ENCODE peak calls at places on chromosomes 4 and X, in four cellular contexts. One of them, this sample, is unnamed.
A peak's percentile ranks its signal among the peaks of the same experiment; 100 is the strongest.

GRCh38 chr4:54937501-54937900 is 187.9 kb downstream of the KDR start:
- DNase-seq in A172: no peak
- DNase-seq in stimulated activated CD4-positive, alpha-beta T cell treated with anti-CD3 and anti-CD28 coated beads, Interleukin-4, amount 100 ng/mL, for 24 hours: no peak
- DNase-seq in Peyer's patch: no peak
- DNase-seq in this sample: no peak

GRCh38 chr4:186693159-186693815 is 30.4 kb downstream of the FAT1 start:
- DNase-seq in Peyer's patch: no peak
- DNase-seq in A172: peak; percentile 91
- DNase-seq in stimulated activated CD4-positive, alpha-beta T cell treated with anti-CD3 and anti-CD28 coated beads, Interleukin-4, amount 100 ng/mL, for 24 hours: no peak
- DNase-seq in this sample: no peak

GRCh38 chr4:151314509-151314908 is 10.9 kb downstream of the SH3D19 start:
- DNase-seq in A172: no peak
- DNase-seq in stimulated activated CD4-positive, alpha-beta T cell treated with anti-CD3 and anti-CD28 coated beads, Interleukin-4, amount 100 ng/mL, for 24 hours: no peak
- DNase-seq in Peyer's patch: no peak
- DNase-seq in this sample: no peak

GRCh38 chrX:45722471-45722870 is 521.8 kb upstream of the DIPK2B start:
- DNase-seq in A172: no peak
- DNase-seq in Peyer's patch: no peak
- DNase-seq in stimulated activated CD4-positive, alpha-beta T cell treated with anti-CD3 and anti-CD28 coated beads, Interleukin-4, amount 100 ng/mL, for 24 hours: no peak
- DNase-seq in this sample: no peak

GRCh38 chrX:123159403-123159802 is 24.7 kb upstream of the GRIA3 start:
- DNase-seq in A172: no peak
- DNase-seq in Peyer's patch: no peak
- DNase-seq in stimulated activated CD4-positive, alpha-beta T cell treated with anti-CD3 and anti-CD28 coated beads, Interleukin-4, amount 100 ng/mL, for 24 hours: no peak
- DNase-seq in this sample: no peak

GRCh38 chrX:114619874-114620273 is 36.0 kb downstream of the HTR2C start:
- DNase-seq in Peyer's patch: no peak
- DNase-seq in A172: no peak
- DNase-seq in stimulated activated CD4-positive, alpha-beta T cell treated with anti-CD3 and anti-CD28 coated beads, Interleukin-4, amount 100 ng/mL, for 24 hours: no peak
- DNase-seq in this sample: no peak

GRCh38 chrX:33188286-33188685 is 23.1 kb downstream of the DMD start:
- DNase-seq in A172: no peak
- DNase-seq in stimulated activated CD4-positive, alpha-beta T cell treated with anti-CD3 and anti-CD28 coated beads, Interleukin-4, amount 100 ng/mL, for 24 hours: no peak
- DNase-seq in Peyer's patch: no peak
- DNase-seq in this sample: no peak

GRCh38 chr4:9921326-9921725 is 100.0 kb downstream of the SLC2A9 start:
- DNase-seq in A172: no peak
- DNase-seq in Peyer's patch: no peak
- DNase-seq in stimulated activated CD4-positive, alpha-beta T cell treated with anti-CD3 and anti-CD28 coated beads, Interleukin-4, amount 100 ng/mL, for 24 hours: no peak
- DNase-seq in this sample: no peak

GRCh38 chr4:6207602-6208001 is 7.3 kb upstream of the JAKMIP1 start:
- DNase-seq in A172: no peak
- DNase-seq in Peyer's patch: no peak
- DNase-seq in stimulated activated CD4-positive, alpha-beta T cell treated with anti-CD3 and anti-CD28 coated beads, Interleukin-4, amount 100 ng/mL, for 24 hours: no peak
- DNase-seq in this sample: no peak

GRCh38 chr4:118905546-118905945 is 16.9 kb downstream of the SYNPO2 start:
- DNase-seq in stimulated activated CD4-positive, alpha-beta T cell treated with anti-CD3 and anti-CD28 coated beads, Interleukin-4, amount 100 ng/mL, for 24 hours: no peak
- DNase-seq in Peyer's patch: no peak
- DNase-seq in A172: peak; percentile 13
- DNase-seq in this sample: no peak

GRCh38 chrX:93422693-93423092 is 250.7 kb downstream of the NAP1L3 start:
- DNase-seq in A172: no peak
- DNase-seq in stimulated activated CD4-positive, alpha-beta T cell treated with anti-CD3 and anti-CD28 coated beads, Interleukin-4, amount 100 ng/mL, for 24 hours: no peak
- DNase-seq in Peyer's patch: no peak
- DNase-seq in this sample: no peak

This sample was measured in activated CD4-positive, alpha-beta memory T cell treated with anti-CD3 and anti-CD28 coated beads, Interleukin-2, amount 10 ng/mL, durations not matched to agents 7 days and 5 days.